ENCODE peak calls at places on chromosomes 16 and 17, in four cellular contexts. I, K, N and O are unnamed samples. For H3K79me2, the result is how much of the 10 kb centered on the place peaks cover.

GRCh38 chr17:9360610-9361571 is 214.7 kb downstream of the STX8 start:
- DNase-seq in I (no peak), K (no peak), N (peak), O (no peak)

GRCh38 chr16:55480228-55480655 is 1.2 kb downstream of the MMP2 start:
- DNase-seq in I (no peak), K (no peak), N (no peak), O (peak)

GRCh38 chr16:14304891-14305459 is 233.9 kb downstream of the MRTFB start:
- DNase-seq in I (no peak), K (no peak), N (no peak), O (no peak)

GRCh38 chr17:80621335-80622169 is 76.9 kb downstream of the RPTOR start:
- DNase-seq in I (no peak), K (no peak), N (no peak), O (no peak)

GRCh38 chr17:50534222-50534978 is 1.9 kb downstream of the EPN3 start:
- DNase-seq in I (no peak), K (peak), N (no peak), O (peak)

GRCh38 chr17:11705111-11705510 is 106.8 kb downstream of the DNAH9 start:
- DNase-seq in I (no peak), K (no peak), N (peak), O (no peak)

GRCh38 chr17:71922439-71922838 is 198.4 kb upstream of the SOX9 start:
- DNase-seq in I (peak), K (no peak), N (no peak), O (peak)

GRCh38 chr17:14318906-14319205 is 18.0 kb downstream of the HS3ST3B1 start:
- DNase-seq in I (no peak), K (no peak), N (no peak), O (no peak)

GRCh38 chr17:77058016-77058415 is 82.8 kb upstream of the SEC14L1 start:
- DNase-seq in I (no peak), K (no peak), N (peak), O (no peak)

GRCh38 chr17:27965224-27965623 is 72.1 kb upstream of the LYRM9 start:
- DNase-seq in I (no peak), K (no peak), N (no peak), O (no peak)

GRCh38 chr17:76598004-76598439 is 12.4 kb upstream of the ST6GALNAC2 start:
- DNase-seq in I (no peak), K (no peak), N (peak), O (no peak)

GRCh38 chr16:23504453-23505179 is 5.7 kb downstream of the GGA2 start:
- DNase-seq in I (peak), K (peak), N (peak), O (peak)

DNA sequence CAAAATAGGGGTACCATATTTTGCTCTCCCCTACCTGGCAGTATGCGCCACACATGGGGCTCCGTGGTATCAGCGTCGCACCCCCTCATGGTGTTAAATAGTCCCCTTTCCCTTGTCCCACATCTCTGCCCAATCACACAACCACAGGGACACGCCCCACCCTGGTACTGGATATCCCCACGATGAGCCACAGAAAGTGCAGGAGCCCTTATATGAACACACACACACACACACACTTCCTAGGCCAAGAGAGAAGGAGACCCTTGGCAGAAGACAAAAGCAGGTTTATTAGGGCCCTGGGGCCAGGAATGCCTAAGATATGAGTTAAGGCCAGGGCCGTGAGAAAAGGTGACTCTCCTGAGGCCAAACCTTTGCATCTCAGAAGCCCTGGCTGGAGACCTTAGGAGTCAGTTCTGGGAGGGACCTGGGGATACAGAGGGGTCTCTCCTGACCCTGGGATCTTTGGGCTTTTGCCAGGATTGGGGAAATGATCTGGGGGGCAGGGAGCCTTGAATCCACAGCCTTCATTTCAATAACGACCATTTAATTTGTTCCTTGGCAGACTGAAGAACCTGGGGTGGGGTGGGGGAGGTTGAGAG is 11.6 kb downstream of the COPZ2 start:
- DNase-seq in I (no peak), K (no peak), N (no peak), O (peak)
- TF ChIP-seq JUNB in I (no peak), K (no peak), N (no peak), O (no peak)

DNA sequence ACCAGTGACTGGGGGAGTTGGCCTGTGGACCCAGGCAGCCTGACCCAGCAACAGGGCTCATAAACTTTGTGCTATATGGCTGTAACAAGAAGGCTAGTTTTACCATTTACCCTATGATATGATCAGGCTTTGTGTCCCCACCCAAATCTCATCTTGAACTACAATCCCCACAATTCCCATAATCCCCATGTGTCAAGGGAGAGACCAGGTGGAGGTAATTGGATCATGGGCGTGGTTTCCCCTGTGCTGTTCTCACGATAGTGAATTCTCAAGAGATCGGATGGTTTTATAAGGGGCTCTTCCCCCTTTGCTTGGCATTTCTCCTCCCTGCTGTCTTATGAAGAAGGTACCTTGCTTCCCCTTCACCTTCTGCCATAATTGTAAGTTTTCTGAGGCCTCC is 111.2 kb upstream of the NLRP1 start:
- DNase-seq in I (no peak), K (no peak), N (no peak), O (peak)
- H3K4me3 ChIP-seq in I (no peak), K (no peak), N (no peak), O (no peak)

DNA sequence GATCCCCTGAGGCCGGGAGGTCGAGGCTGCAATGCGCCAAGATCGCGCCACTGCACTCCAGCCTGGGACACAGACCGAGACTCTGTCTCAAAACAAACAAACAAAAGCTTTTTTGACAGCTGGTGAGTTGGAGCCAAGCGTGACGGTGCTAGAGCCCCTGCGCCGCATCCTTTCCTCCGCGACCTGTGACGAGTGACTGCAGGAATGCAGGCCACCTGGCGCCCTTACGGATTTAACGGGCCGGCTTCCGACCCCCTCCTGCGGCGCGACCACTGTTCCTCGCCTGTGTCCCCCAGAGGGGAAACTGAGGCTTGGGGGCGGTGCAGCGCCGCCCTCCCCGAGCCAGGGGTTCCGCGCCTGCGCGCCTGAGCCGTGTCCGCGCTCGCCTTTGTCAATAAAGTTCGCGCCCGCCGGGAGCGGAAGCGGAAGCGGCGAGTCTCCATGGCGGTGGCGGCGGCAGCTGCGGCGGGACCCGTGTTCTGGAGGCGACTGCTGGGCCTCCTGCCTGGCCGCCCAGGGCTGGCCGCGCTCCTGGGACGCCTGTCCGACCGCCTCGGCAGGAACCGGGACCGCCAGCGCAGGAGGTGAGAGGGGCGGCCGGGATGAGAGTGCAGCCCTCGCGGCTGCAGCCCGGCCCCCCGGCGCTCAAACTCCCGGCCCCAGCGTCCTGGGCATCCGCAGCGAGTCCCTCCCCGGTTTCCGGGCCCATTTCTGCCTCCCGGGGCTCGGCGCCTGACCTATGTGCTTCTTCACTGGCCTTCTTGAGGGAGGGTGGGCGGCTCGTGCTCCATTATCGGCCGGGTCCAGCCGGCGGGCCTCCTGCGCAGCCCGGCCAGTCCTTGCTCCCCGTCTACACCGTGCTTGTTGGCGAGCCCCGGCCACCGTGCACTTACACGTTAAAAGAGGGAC is at the start of gene PGS1:
- DNase-seq in I (no peak), K (peak), N (no peak), O (peak)
- H3K79me2 ChIP-seq in I (half or more), K (under half), N (under half), O (under half)

GRCh38 chr16:67713647-67714273 is 5.4 kb downstream of the GFOD2 start:
- DNase-seq in I (no peak), K (no peak), N (no peak), O (peak)
- TF ChIP-seq JUNB in I (no peak), K (no peak), N (no peak), O (no peak)